ENCODE peak calls at places on chromosomes 4 and X, in five cellular contexts. D, Z, W, I and R are unnamed samples.

GRCh38 chr4:41976775-41977516 is 4.6 kb upstream of the DCAF4L1 start:
- DNase-seq in I (no peak), W (no peak), Z (no peak), D (no peak), R (no peak)

GRCh38 chr4:140497776-140498636 is at the start of gene MGAT4D:
- DNase-seq in W (peak), Z (no peak), D (no peak), I (no peak), R (no peak)

GRCh38 chr4:120977435-120977997 is 55.0 kb upstream of the PRDM5 start:
- DNase-seq in I (peak), D (peak), Z (no peak), W (no peak), R (no peak)

GRCh38 chr4:69881173-69881773 is 21.3 kb upstream of the SULT1E1 start:
- DNase-seq in D (peak), I (peak), W (peak), Z (no peak), R (peak)

GRCh38 chr4:138451264-138451663 is 209.1 kb upstream of the SLC7A11 start:
- DNase-seq in W (no peak), D (no peak), I (no peak), Z (no peak), R (no peak)

GRCh38 chr4:80540785-80541469 is 205.4 kb downstream of the CFAP299 start:
- DNase-seq in Z (no peak), W (no peak), I (no peak), D (no peak), R (no peak)

GRCh38 chrX:148517191-148517590 is 16.8 kb downstream of the AFF2 start:
- DNase-seq in Z (no peak), D (no peak), I (no peak), W (no peak), R (no peak)

GRCh38 chr4:158754385-158755180 is 14.2 kb upstream of the FNIP2 start:
- DNase-seq in Z (no peak), I (no peak), D (no peak), W (no peak), R (no peak)

GRCh38 chrX:136768469-136769084 is 12.2 kb downstream of the ARHGEF6 start:
- DNase-seq in I (no peak), D (peak), Z (no peak), W (peak), R (peak)

GRCh38 chr4:148238797-148239196 is 203.4 kb downstream of the NR3C2 start:
- DNase-seq in Z (no peak), I (no peak), D (no peak), W (no peak), R (no peak)

GRCh38 chr4:148831945-148832344 is 389.7 kb upstream of the NR3C2 start:
- DNase-seq in Z (no peak), W (no peak), D (peak), I (no peak), R (no peak)

GRCh38 chr4:115054836-115055235 is 58.6 kb downstream of the NDST4 start:
- DNase-seq in I (no peak), Z (no peak), W (no peak), D (no peak), R (no peak)

GRCh38 chrX:140762061-140762460 is 52.5 kb downstream of the LINC00632 start:
- DNase-seq in Z (no peak), D (peak), W (no peak), I (no peak), R (peak)

GRCh38 chr4:104169437-104169836 is 325.3 kb downstream of the CXXC4 start:
- DNase-seq in I (no peak), Z (no peak), W (no peak), D (no peak), R (no peak)